ENCODE peak calls at places on chromosomes 1 and 21, in nine cellular contexts. One of them, this sample, is unnamed. For H3K4me1, the result is how much of the 10 kb centered on the place peaks cover.

GRCh38 chr1:40162791-40163441 is 1.7 kb downstream of the RLF start:
- DNase-seq in neural progenitor cell: no peak
- DNase-seq in Peyer's patch: no peak
- DNase-seq in stomach: no peak
- DNase-seq in lung: no peak
- DNase-seq in naive thymus-derived CD4-positive, alpha-beta T cell: no peak
- DNase-seq in right cardiac atrium: no peak
- DNase-seq in neuronal stem cell: no peak
- DNase-seq in A549: no peak
- DNase-seq in this sample: no peak

GRCh38 chr21:25842925-25843324 is 108.2 kb downstream of the GABPA start:
- DNase-seq in Peyer's patch: no peak
- DNase-seq in naive thymus-derived CD4-positive, alpha-beta T cell: no peak
- DNase-seq in lung: no peak
- DNase-seq in A549: no peak
- DNase-seq in right cardiac atrium: no peak
- DNase-seq in neural progenitor cell: no peak
- DNase-seq in neuronal stem cell: no peak
- DNase-seq in stomach: no peak
- DNase-seq in this sample: no peak

GRCh38 chr1:171032822-171033702 is 57.6 kb upstream of the FMO3 start:
- DNase-seq in right cardiac atrium: no peak
- DNase-seq in Peyer's patch: no peak
- DNase-seq in neuronal stem cell: no peak
- DNase-seq in stomach: no peak
- DNase-seq in naive thymus-derived CD4-positive, alpha-beta T cell: no peak
- DNase-seq in A549: no peak
- DNase-seq in lung: no peak
- DNase-seq in neural progenitor cell: peak
- DNase-seq in this sample: no peak

GRCh38 chr1:46041551-46041950 is 90.9 kb downstream of the PIK3R3 start:
- DNase-seq in stomach: no peak
- DNase-seq in Peyer's patch: no peak
- DNase-seq in neuronal stem cell: no peak
- DNase-seq in A549: no peak
- DNase-seq in neural progenitor cell: no peak
- DNase-seq in lung: no peak
- DNase-seq in naive thymus-derived CD4-positive, alpha-beta T cell: no peak
- DNase-seq in right cardiac atrium: no peak
- DNase-seq in this sample: no peak

GRCh38 chr1:99557556-99558256 is 88.2 kb upstream of the PALMD start:
- DNase-seq in naive thymus-derived CD4-positive, alpha-beta T cell: no peak
- DNase-seq in stomach: no peak
- DNase-seq in lung: no peak
- DNase-seq in Peyer's patch: no peak
- DNase-seq in neuronal stem cell: no peak
- DNase-seq in A549: no peak
- DNase-seq in right cardiac atrium: no peak
- DNase-seq in neural progenitor cell: no peak
- DNase-seq in this sample: no peak

GRCh38 chr1:23727362-23727811 is 15.9 kb upstream of the ELOA start:
- DNase-seq in naive thymus-derived CD4-positive, alpha-beta T cell: no peak
- DNase-seq in neural progenitor cell: no peak
- DNase-seq in Peyer's patch: peak
- DNase-seq in neuronal stem cell: no peak
- DNase-seq in lung: peak
- DNase-seq in stomach: peak
- DNase-seq in right cardiac atrium: peak
- DNase-seq in A549: peak
- DNase-seq in this sample: peak

GRCh38 chr1:228150021-228150457 is 309 bp downstream of the GJC2 start:
- DNase-seq in A549: no peak
- DNase-seq in naive thymus-derived CD4-positive, alpha-beta T cell: no peak
- DNase-seq in lung: no peak
- DNase-seq in right cardiac atrium: no peak
- DNase-seq in Peyer's patch: no peak
- DNase-seq in neural progenitor cell: no peak
- DNase-seq in stomach: no peak
- DNase-seq in neuronal stem cell: no peak
- DNase-seq in this sample: no peak

GRCh38 chr1:2505461-2505994 is 20.9 kb downstream of the PANK4 start:
- DNase-seq in lung: no peak
- DNase-seq in Peyer's patch: no peak
- DNase-seq in A549: no peak
- DNase-seq in right cardiac atrium: no peak
- DNase-seq in naive thymus-derived CD4-positive, alpha-beta T cell: no peak
- DNase-seq in stomach: no peak
- DNase-seq in neural progenitor cell: no peak
- DNase-seq in neuronal stem cell: no peak
- DNase-seq in this sample: no peak

GRCh38 chr1:231165371-231165770 is 3.5 kb downstream of the TRIM67 start:
- DNase-seq in naive thymus-derived CD4-positive, alpha-beta T cell: no peak
- DNase-seq in neural progenitor cell: no peak
- DNase-seq in lung: no peak
- DNase-seq in right cardiac atrium: no peak
- DNase-seq in A549: no peak
- DNase-seq in stomach: no peak
- DNase-seq in neuronal stem cell: no peak
- DNase-seq in Peyer's patch: no peak
- DNase-seq in this sample: no peak

GRCh38 chr1:39539252-39539790 is 37.3 kb downstream of the PABPC4 start:
- DNase-seq in A549: peak
- DNase-seq in lung: peak
- DNase-seq in neural progenitor cell: peak
- DNase-seq in right cardiac atrium: peak
- DNase-seq in stomach: peak
- DNase-seq in Peyer's patch: peak
- DNase-seq in neuronal stem cell: peak
- DNase-seq in naive thymus-derived CD4-positive, alpha-beta T cell: no peak
- DNase-seq in this sample: peak

GRCh38 chr1:59494145-59494824 is 197.4 kb downstream of the FGGY start:
- DNase-seq in naive thymus-derived CD4-positive, alpha-beta T cell: no peak
- DNase-seq in A549: no peak
- DNase-seq in neuronal stem cell: no peak
- DNase-seq in right cardiac atrium: peak
- DNase-seq in Peyer's patch: no peak
- DNase-seq in stomach: no peak
- DNase-seq in lung: no peak
- DNase-seq in neural progenitor cell: no peak
- DNase-seq in this sample: no peak

GRCh38 chr1:77048615-77049005 is 170.6 kb downstream of the PIGK start:
- DNase-seq in neuronal stem cell: no peak
- DNase-seq in Peyer's patch: no peak
- DNase-seq in A549: no peak
- DNase-seq in stomach: no peak
- DNase-seq in right cardiac atrium: no peak
- DNase-seq in neural progenitor cell: no peak
- DNase-seq in naive thymus-derived CD4-positive, alpha-beta T cell: no peak
- DNase-seq in lung: no peak
- DNase-seq in this sample: no peak

GRCh38 chr1:228073870-228074545 is 8.5 kb upstream of the ARF1 start:
- DNase-seq in neuronal stem cell: peak
- DNase-seq in naive thymus-derived CD4-positive, alpha-beta T cell: no peak
- DNase-seq in right cardiac atrium: no peak
- DNase-seq in stomach: peak
- DNase-seq in lung: no peak
- DNase-seq in A549: no peak
- DNase-seq in neural progenitor cell: peak
- DNase-seq in Peyer's patch: peak
- DNase-seq in this sample: no peak

GRCh38 chr1:7335224-7335879 is 435.7 kb upstream of the VAMP3 start:
- DNase-seq in A549: peak
- DNase-seq in neuronal stem cell: no peak
- DNase-seq in stomach: no peak
- DNase-seq in naive thymus-derived CD4-positive, alpha-beta T cell: no peak
- DNase-seq in neural progenitor cell: no peak
- DNase-seq in Peyer's patch: peak
- DNase-seq in right cardiac atrium: no peak
- DNase-seq in lung: no peak
- DNase-seq in this sample: no peak

GRCh38 chr1:14668448-14669029 is 70.1 kb downstream of the KAZN start:
- DNase-seq in neural progenitor cell: no peak
- DNase-seq in right cardiac atrium: no peak
- DNase-seq in stomach: no peak
- DNase-seq in A549: no peak
- DNase-seq in naive thymus-derived CD4-positive, alpha-beta T cell: no peak
- DNase-seq in Peyer's patch: no peak
- DNase-seq in neuronal stem cell: no peak
- DNase-seq in lung: no peak
- DNase-seq in this sample: no peak

GRCh38 chr1:35929730-35930592 is 944 bp upstream of the AGO3 start:
- DNase-seq in right cardiac atrium: peak
- DNase-seq in stomach: peak
- DNase-seq in Peyer's patch: peak
- DNase-seq in neural progenitor cell: peak
- DNase-seq in naive thymus-derived CD4-positive, alpha-beta T cell: peak
- DNase-seq in neuronal stem cell: peak
- DNase-seq in A549: no peak
- DNase-seq in lung: peak
- DNase-seq in this sample: peak

GRCh38 chr1:198934414-198934813 is 295.6 kb downstream of the PTPRC start:
- DNase-seq in Peyer's patch: no peak
- DNase-seq in naive thymus-derived CD4-positive, alpha-beta T cell: no peak
- DNase-seq in stomach: no peak
- DNase-seq in right cardiac atrium: no peak
- DNase-seq in lung: no peak
- DNase-seq in neural progenitor cell: no peak
- DNase-seq in A549: no peak
- DNase-seq in neuronal stem cell: no peak
- DNase-seq in this sample: no peak
- H3K4me1 ChIP-seq in Peyer's patch: under half
- H3K4me1 ChIP-seq in naive thymus-derived CD4-positive, alpha-beta T cell: under half
- H3K4me1 ChIP-seq in stomach: under half
- H3K4me1 ChIP-seq in right cardiac atrium: under half
- H3K4me1 ChIP-seq in lung: under half
- H3K4me1 ChIP-seq in neural progenitor cell: under half
- H3K4me1 ChIP-seq in A549: under half
- H3K4me1 ChIP-seq in neuronal stem cell: under half
- H3K4me1 ChIP-seq in this sample: under half

GRCh38 chr1:111738133-111738435 is 1.1 kb downstream of the INKA2 start:
- DNase-seq in A549: no peak
- DNase-seq in neuronal stem cell: no peak
- DNase-seq in lung: no peak
- DNase-seq in naive thymus-derived CD4-positive, alpha-beta T cell: no peak
- DNase-seq in stomach: no peak
- DNase-seq in neural progenitor cell: no peak
- DNase-seq in right cardiac atrium: no peak
- DNase-seq in Peyer's patch: no peak
- DNase-seq in this sample: no peak
- H3K4me1 ChIP-seq in A549: under half
- H3K4me1 ChIP-seq in neuronal stem cell: under half
- H3K4me1 ChIP-seq in lung: under half
- H3K4me1 ChIP-seq in naive thymus-derived CD4-positive, alpha-beta T cell: under half
- H3K4me1 ChIP-seq in stomach: half or more
- H3K4me1 ChIP-seq in neural progenitor cell: under half
- H3K4me1 ChIP-seq in right cardiac atrium: under half
- H3K4me1 ChIP-seq in Peyer's patch: under half
- H3K4me1 ChIP-seq in this sample: under half

GRCh38 chr1:56331892-56332567 is 247.3 kb downstream of the PLPP3 start:
- DNase-seq in stomach: no peak
- DNase-seq in right cardiac atrium: no peak
- DNase-seq in Peyer's patch: no peak
- DNase-seq in lung: no peak
- DNase-seq in neural progenitor cell: peak
- DNase-seq in A549: peak
- DNase-seq in naive thymus-derived CD4-positive, alpha-beta T cell: no peak
- DNase-seq in neuronal stem cell: no peak
- DNase-seq in this sample: no peak

GRCh38 chr1:56335394-56335793 is 244.0 kb downstream of the PLPP3 start:
- DNase-seq in lung: no peak
- DNase-seq in Peyer's patch: no peak
- DNase-seq in stomach: no peak
- DNase-seq in naive thymus-derived CD4-positive, alpha-beta T cell: no peak
- DNase-seq in neural progenitor cell: no peak
- DNase-seq in neuronal stem cell: no peak
- DNase-seq in right cardiac atrium: no peak
- DNase-seq in A549: no peak
- DNase-seq in this sample: no peak

GRCh38 chr1:56333461-56333860 is 245.9 kb downstream of the PLPP3 start:
- DNase-seq in A549: no peak
- DNase-seq in lung: no peak
- DNase-seq in stomach: no peak
- DNase-seq in neural progenitor cell: no peak
- DNase-seq in naive thymus-derived CD4-positive, alpha-beta T cell: no peak
- DNase-seq in neuronal stem cell: no peak
- DNase-seq in Peyer's patch: no peak
- DNase-seq in right cardiac atrium: no peak
- DNase-seq in this sample: no peak

GRCh38 chr1:56331207-56331891 is 248.0 kb downstream of the PLPP3 start:
- DNase-seq in naive thymus-derived CD4-positive, alpha-beta T cell: no peak
- DNase-seq in lung: no peak
- DNase-seq in Peyer's patch: no peak
- DNase-seq in right cardiac atrium: no peak
- DNase-seq in neuronal stem cell: no peak
- DNase-seq in stomach: no peak
- DNase-seq in neural progenitor cell: no peak
- DNase-seq in A549: no peak
- DNase-seq in this sample: no peak

DNA sequence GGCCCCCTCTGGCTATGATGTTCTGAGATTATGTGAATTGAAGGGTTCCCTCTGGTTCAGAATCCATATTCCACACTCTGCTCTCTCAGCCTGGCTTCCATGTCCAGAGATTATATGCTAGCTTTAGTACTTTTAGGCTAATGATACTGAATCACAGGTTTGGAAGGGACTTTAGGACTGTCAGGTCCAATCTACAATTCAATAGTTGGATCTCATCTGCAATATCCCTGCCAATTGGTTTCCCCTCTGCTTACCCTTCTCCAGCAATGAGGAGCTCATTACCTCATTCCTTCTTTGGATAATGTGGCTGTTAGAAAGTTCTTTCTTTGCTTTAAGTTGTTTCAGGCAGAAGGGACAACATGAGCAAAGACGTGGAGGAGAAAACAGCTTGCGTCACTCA is 245.3 kb downstream of the PLPP3 start:
- DNase-seq in lung: no peak
- DNase-seq in A549: no peak
- DNase-seq in right cardiac atrium: no peak
- DNase-seq in Peyer's patch: no peak
- DNase-seq in naive thymus-derived CD4-positive, alpha-beta T cell: no peak
- DNase-seq in neuronal stem cell: no peak
- DNase-seq in neural progenitor cell: no peak
- DNase-seq in stomach: no peak
- DNase-seq in this sample: no peak
- H3K4me1 ChIP-seq in lung: under half
- H3K4me1 ChIP-seq in A549: under half
- H3K4me1 ChIP-seq in right cardiac atrium: under half
- H3K4me1 ChIP-seq in Peyer's patch: under half
- H3K4me1 ChIP-seq in naive thymus-derived CD4-positive, alpha-beta T cell: under half
- H3K4me1 ChIP-seq in neuronal stem cell: under half
- H3K4me1 ChIP-seq in neural progenitor cell: under half
- H3K4me1 ChIP-seq in stomach: under half
- H3K4me1 ChIP-seq in this sample: under half

DNA sequence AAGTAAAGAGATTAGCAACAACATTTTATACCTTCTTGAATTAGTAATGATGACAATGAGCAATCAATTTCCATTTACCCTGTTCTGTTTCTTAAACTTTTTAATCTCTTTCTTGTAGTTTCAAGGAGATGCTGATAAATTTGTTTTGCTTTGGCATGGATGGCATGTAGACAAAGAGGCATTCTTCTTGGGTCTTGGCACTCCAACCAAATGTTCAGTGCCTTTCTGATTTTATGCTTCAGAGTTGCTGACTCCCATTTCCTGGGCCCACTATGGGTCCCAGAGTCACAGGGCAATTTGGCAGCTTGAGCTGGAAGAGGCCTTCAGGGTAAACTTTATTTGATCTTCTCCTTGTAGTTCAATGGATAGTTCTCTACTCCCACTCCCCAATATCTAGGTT is 42.1 kb upstream of the OSBPL9 start:
- DNase-seq in neural progenitor cell: no peak
- DNase-seq in lung: no peak
- DNase-seq in A549: no peak
- DNase-seq in right cardiac atrium: no peak
- DNase-seq in neuronal stem cell: no peak
- DNase-seq in Peyer's patch: no peak
- DNase-seq in stomach: no peak
- DNase-seq in naive thymus-derived CD4-positive, alpha-beta T cell: no peak
- DNase-seq in this sample: no peak
- H3K4me1 ChIP-seq in neural progenitor cell: under half
- H3K4me1 ChIP-seq in lung: under half
- H3K4me1 ChIP-seq in A549: under half
- H3K4me1 ChIP-seq in right cardiac atrium: under half
- H3K4me1 ChIP-seq in neuronal stem cell: under half
- H3K4me1 ChIP-seq in Peyer's patch: under half
- H3K4me1 ChIP-seq in stomach: under half
- H3K4me1 ChIP-seq in naive thymus-derived CD4-positive, alpha-beta T cell: under half
- H3K4me1 ChIP-seq in this sample: under half